ENCODE peak calls at places on chromosomes 2 and 18, in five cellular contexts. X, K, M, I and R are unnamed samples.

GRCh38 chr2:197134206-197134605 is 176.4 kb downstream of the ANKRD44 start:
- DNase-seq in X (no peak), K (no peak), M (no peak), I (no peak), R (no peak)

GRCh38 chr18:5746844-5747243 is 148.5 kb downstream of the TMEM200C start:
- DNase-seq in X (no peak), K (no peak), M (no peak), I (no peak), R (no peak)

GRCh38 chr2:42474765-42475454 is 18.9 kb downstream of the KCNG3 start:
- DNase-seq in X (no peak), K (no peak), M (no peak), I (no peak), R (no peak)

GRCh38 chr2:144836635-144837350 is 316.9 kb upstream of the ZEB2 start:
- DNase-seq in X (no peak), K (no peak), M (no peak), I (no peak), R (no peak)

GRCh38 chr2:37477921-37478320 is 133.5 kb downstream of the QPCT start:
- DNase-seq in X (no peak), K (no peak), M (no peak), I (no peak), R (no peak)

GRCh38 chr2:173056705-173057368 is 18.8 kb upstream of the MAP3K20 start:
- DNase-seq in X (no peak), K (no peak), M (no peak), I (no peak), R (no peak)

GRCh38 chr2:68556384-68556783 is 87.0 kb upstream of the PROKR1 start:
- DNase-seq in X (no peak), K (no peak), M (no peak), I (no peak), R (no peak)

GRCh38 chr2:95115418-95115817 is 6.2 kb downstream of the MRPS5 start:
- DNase-seq in X (peak), K (peak), M (peak), I (peak), R (peak)

GRCh38 chr2:236642125-236642524 is 72.5 kb downstream of the ACKR3 start:
- DNase-seq in X (no peak), K (no peak), M (no peak), I (no peak), R (no peak)

GRCh38 chr2:205946226-205946625 is 139.7 kb downstream of the INO80D start:
- DNase-seq in X (no peak), K (no peak), M (no peak), I (no peak), R (no peak)

GRCh38 chr2:129178356-129178755 is 801.1 kb upstream of the RAB6C start:
- DNase-seq in X (no peak), K (peak), M (no peak), I (no peak), R (peak)

GRCh38 chr2:191478754-191479679 is 198.9 kb upstream of the NABP1 start:
- DNase-seq in X (no peak), K (peak), M (no peak), I (no peak), R (peak)

GRCh38 chr2:96538487-96539214 is 2.1 kb downstream of the ARID5A start:
- DNase-seq in X (no peak), K (peak), M (no peak), I (peak), R (peak)

GRCh38 chr2:112814278-112814677 is 22.3 kb downstream of the IL1B start:
- DNase-seq in X (no peak), K (no peak), M (peak), I (no peak), R (no peak)

GRCh38 chr18:80103231-80103630 is 5.8 kb upstream of the ADNP2 start:
- DNase-seq in X (no peak), K (no peak), M (no peak), I (no peak), R (no peak)

GRCh38 chr2:15302154-15302553 is 259.0 kb downstream of the NBAS start:
- DNase-seq in X (no peak), K (no peak), M (peak), I (no peak), R (no peak)

GRCh38 chr2:217964658-217965161 is 38.1 kb downstream of the TNS1 start:
- DNase-seq in X (no peak), K (no peak), M (no peak), I (no peak), R (no peak)

GRCh38 chr2:228763600-228763999 is 507.5 kb downstream of the PID1 start:
- DNase-seq in X (no peak), K (no peak), M (no peak), I (no peak), R (no peak)

GRCh38 chr2:242075683-242076082 is 206.2 kb downstream of the RTP5 start:
- DNase-seq in X (no peak), K (no peak), M (no peak), I (no peak), R (no peak)

GRCh38 chr2:12697617-12698016 is 19.1 kb upstream of the TRIB2 start:
- DNase-seq in X (no peak), K (no peak), M (no peak), I (no peak), R (no peak)

GRCh38 chr18:69102959-69103358 is 297.7 kb upstream of the DOK6 start:
- DNase-seq in X (no peak), K (no peak), M (no peak), I (no peak), R (no peak)

GRCh38 chr2:201234167-201235139 is 25.9 kb upstream of the CASP8 start:
- DNase-seq in X (no peak), K (no peak), M (no peak), I (peak), R (no peak)

GRCh38 chr18:23207191-23207955 is 72.1 kb downstream of the CABLES1 start:
- DNase-seq in X (no peak), K (no peak), M (no peak), I (no peak), R (no peak)

GRCh38 chr2:117958186-117958585 is 55.7 kb downstream of the CCDC93 start:
- DNase-seq in X (no peak), K (no peak), M (no peak), I (no peak), R (no peak)

GRCh38 chr2:235968616-235969324 is 199.4 kb downstream of the GBX2 start:
- DNase-seq in X (no peak), K (no peak), M (no peak), I (no peak), R (peak)

GRCh38 chr2:71157124-71157802 is 26.8 kb downstream of the MPHOSPH10 start:
- DNase-seq in X (peak), K (peak), M (no peak), I (peak), R (peak)

GRCh38 chr2:232460171-232460570 is 4.2 kb downstream of the ALPI start:
- DNase-seq in X (no peak), K (no peak), M (no peak), I (no peak), R (no peak)

GRCh38 chr2:148888003-148888501 is 13.0 kb downstream of the KIF5C start:
- DNase-seq in X (peak), K (peak), M (no peak), I (no peak), R (no peak)

GRCh38 chr2:17148298-17149228 is 369.7 kb downstream of the RAD51AP2 start:
- DNase-seq in X (no peak), K (no peak), M (no peak), I (no peak), R (no peak)

GRCh38 chr2:235042576-235043515 is 91.0 kb downstream of the SH3BP4 start:
- DNase-seq in X (no peak), K (no peak), M (no peak), I (no peak), R (no peak)

GRCh38 chr2:227503433-227504406 is 31.8 kb downstream of the AGFG1 start:
- DNase-seq in X (no peak), K (peak), M (no peak), I (no peak), R (no peak)

GRCh38 chr18:6947328-6948030 is 170.1 kb downstream of the LAMA1 start:
- DNase-seq in X (no peak), K (no peak), M (no peak), I (no peak), R (no peak)

GRCh38 chr2:185610301-185610700 is 128.3 kb upstream of the FSIP2 start:
- DNase-seq in X (no peak), K (no peak), M (no peak), I (no peak), R (no peak)

GRCh38 chr18:319745-320144 is 51.9 kb upstream of the THOC1 start:
- DNase-seq in X (no peak), K (no peak), M (no peak), I (no peak), R (no peak)

GRCh38 chr18:2529154-2529553 is 42.2 kb downstream of the METTL4 start:
- DNase-seq in X (no peak), K (peak), M (no peak), I (no peak), R (no peak)

GRCh38 chr18:9809686-9810085 is 76.1 kb upstream of the TXNDC2 start:
- DNase-seq in X (no peak), K (peak), M (no peak), I (no peak), R (no peak)

GRCh38 chr18:9811978-9812377 is 73.8 kb upstream of the TXNDC2 start:
- DNase-seq in X (no peak), K (no peak), M (no peak), I (no peak), R (no peak)

GRCh38 chr18:9810216-9810804 is 75.5 kb upstream of the TXNDC2 start:
- DNase-seq in X (no peak), K (no peak), M (no peak), I (no peak), R (no peak)

GRCh38 chr18:9808530-9809241 is 77.1 kb upstream of the TXNDC2 start:
- DNase-seq in X (no peak), K (peak), M (no peak), I (no peak), R (peak)

DNA sequence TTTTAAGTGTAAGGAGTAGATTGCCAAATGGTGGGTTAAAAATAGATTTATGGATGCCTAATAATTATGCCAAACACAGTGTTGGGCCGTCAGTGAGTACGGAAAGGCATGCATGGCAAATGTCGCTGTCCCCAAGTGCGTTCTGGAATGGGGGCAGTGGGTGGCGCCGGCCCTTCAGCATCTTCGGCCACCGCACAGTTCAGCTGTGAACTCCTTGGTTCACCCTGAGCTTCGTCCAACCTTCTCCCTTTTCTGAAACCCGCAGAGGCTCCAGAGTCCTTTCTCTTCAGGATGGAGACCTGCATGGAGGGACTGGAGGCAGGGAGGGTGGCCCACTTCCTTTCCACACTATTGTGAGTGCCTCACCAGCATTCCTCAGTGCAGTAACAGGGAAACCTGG is 74.8 kb upstream of the TXNDC2 start:
- DNase-seq in X (no peak), K (peak), M (no peak), I (no peak), R (no peak)
- TF ChIP-seq CTCF in X (no peak), K (no peak), M (no peak), I (no peak), R (no peak)

GRCh38 chr18:47557160-47557559 is 305.7 kb upstream of the SKOR2 start:
- DNase-seq in X (no peak), K (no peak), M (no peak), I (no peak), R (no peak)
- TF ChIP-seq CTCF in X (no peak), K (no peak), M (no peak), I (no peak), R (no peak)

DNA sequence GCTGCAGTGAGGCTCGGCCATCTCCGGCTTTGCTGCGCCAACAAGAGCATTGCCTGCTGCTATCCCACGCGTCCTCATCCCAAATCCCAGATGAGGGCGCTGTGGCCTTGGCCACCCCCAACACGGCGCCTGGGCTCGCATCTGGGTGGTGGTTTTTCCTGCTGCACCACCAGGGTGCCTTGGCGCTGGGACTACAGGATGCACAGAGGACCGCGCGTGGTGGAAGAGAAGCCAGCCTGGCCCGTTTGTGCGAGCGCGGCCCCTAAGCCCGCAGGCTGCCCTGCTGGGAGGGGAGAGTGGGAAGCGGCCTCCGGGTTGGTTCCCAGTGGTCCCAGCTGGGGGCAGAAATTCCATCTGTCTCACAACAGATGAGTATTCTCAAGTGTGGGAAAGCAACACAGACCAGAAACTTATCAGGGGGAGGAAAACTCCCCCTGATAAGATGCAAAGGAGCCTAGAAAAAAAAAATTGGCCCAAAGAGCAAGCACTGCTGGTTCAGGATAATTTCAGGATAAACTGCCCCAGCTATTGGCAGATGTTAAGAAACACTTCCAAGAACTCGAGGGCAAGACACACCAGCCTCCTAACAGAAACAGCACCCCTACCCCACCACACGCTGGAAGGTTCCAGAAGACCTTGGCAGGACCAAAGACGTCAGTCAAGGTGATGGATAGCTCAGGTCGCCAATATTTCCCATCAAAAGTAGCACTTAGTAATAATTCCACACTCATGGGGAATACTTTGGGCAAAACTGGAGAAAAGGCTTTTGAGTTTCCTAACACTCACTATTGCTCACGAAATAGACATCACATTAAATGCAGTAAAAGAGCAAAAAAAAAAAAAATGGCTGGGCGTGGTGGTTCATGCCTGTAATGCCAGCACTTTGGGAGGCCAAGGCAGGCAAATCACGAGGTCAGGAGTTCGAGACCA is 152.1 kb downstream of the PXDN start:
- DNase-seq in X (no peak), K (peak), M (no peak), I (no peak), R (peak)
- TF ChIP-seq CTCF in X (no peak), K (peak), M (peak), I (no peak), R (peak)

DNA sequence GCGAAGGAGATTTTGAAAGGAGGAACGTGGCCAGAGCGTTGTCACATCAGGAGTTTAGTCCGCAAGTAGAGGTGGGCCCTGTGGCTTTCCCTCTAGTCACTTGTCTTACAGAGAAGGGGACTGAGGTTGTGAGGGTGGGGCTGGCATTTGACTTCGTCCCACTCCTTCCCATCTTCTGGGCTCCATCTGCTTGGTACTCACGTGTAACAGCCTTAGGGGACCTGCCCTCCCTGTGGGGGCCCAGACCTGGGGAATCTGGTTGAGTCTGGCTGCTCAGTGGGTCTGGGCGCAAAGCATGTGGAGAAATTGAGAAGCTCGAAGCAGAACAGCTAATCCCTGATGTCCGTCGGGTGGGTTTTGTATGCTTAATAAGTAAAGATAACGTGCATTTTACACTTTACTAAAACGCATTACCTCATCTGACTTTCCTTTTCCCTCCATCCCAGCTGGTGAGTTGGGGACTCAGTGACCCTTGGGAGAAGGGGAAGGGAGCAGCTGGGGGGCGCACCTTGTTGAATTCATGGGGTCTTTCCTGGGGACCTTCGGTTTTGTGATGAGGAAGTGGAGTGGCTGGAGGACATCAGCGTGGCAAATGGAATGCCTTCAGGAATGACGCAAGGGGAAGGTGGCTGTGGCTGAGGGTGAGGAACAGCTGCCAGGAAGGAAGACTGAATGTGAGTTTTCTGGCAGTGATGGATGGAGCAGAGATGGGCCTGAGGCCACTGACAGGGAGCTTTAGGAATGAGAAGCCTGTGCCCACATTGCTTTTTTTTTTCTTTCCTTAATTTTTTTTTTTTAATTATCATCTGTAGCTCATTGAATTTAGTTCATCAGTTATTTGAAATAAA is 44.8 kb downstream of the ASAP2 start:
- DNase-seq in X (no peak), K (no peak), M (no peak), I (no peak), R (no peak)
- TF ChIP-seq CTCF in X (no peak), K (no peak), M (no peak), I (no peak), R (no peak)

GRCh38 chr2:233531880-233532458 is 34.6 kb downstream of the USP40 start:
- DNase-seq in X (no peak), K (no peak), M (no peak), I (no peak), R (no peak)

GRCh38 chr2:233530381-233530780 is 36.2 kb downstream of the USP40 start:
- DNase-seq in X (no peak), K (no peak), M (no peak), I (no peak), R (no peak)

GRCh38 chr2:233535276-233535675 is 31.3 kb downstream of the USP40 start:
- DNase-seq in X (no peak), K (no peak), M (no peak), I (no peak), R (no peak)

GRCh38 chr2:233528182-233528581 is 38.4 kb downstream of the USP40 start:
- DNase-seq in X (no peak), K (no peak), M (no peak), I (no peak), R (no peak)

GRCh38 chr2:233532971-233533370 is 33.6 kb downstream of the USP40 start:
- DNase-seq in X (no peak), K (no peak), M (no peak), I (no peak), R (no peak)
- TF ChIP-seq CTCF in X (no peak), K (no peak), M (no peak), I (no peak), R (no peak)

GRCh38 chr2:98560256-98560771 is 48.0 kb downstream of the COA5 start:
- DNase-seq in X (no peak), K (peak), M (peak), I (no peak), R (peak)

GRCh38 chr2:98556634-98557033 is 51.7 kb downstream of the COA5 start:
- DNase-seq in X (peak), K (no peak), M (no peak), I (no peak), R (no peak)

GRCh38 chr2:98561018-98561417 is 47.3 kb downstream of the COA5 start:
- DNase-seq in X (no peak), K (no peak), M (no peak), I (no peak), R (no peak)

GRCh38 chr2:98559581-98559980 is 48.7 kb downstream of the COA5 start:
- DNase-seq in X (no peak), K (no peak), M (no peak), I (no peak), R (no peak)

GRCh38 chr2:98558852-98559530 is 49.3 kb downstream of the COA5 start:
- DNase-seq in X (no peak), K (no peak), M (no peak), I (no peak), R (no peak)
- TF ChIP-seq CTCF in X (no peak), K (no peak), M (no peak), I (no peak), R (no peak)

GRCh38 chr2:24565537-24565936 is 74.5 kb downstream of the NCOA1 start:
- DNase-seq in X (no peak), K (no peak), M (no peak), I (no peak), R (no peak)
- TF ChIP-seq CTCF in X (no peak), K (no peak), M (no peak), I (no peak), R (no peak)

GRCh38 chr2:178105566-178105965 is 6.7 kb upstream of the RBM45 start:
- DNase-seq in X (no peak), K (no peak), M (no peak), I (no peak), R (no peak)
- TF ChIP-seq CTCF in X (no peak), K (no peak), M (no peak), I (no peak), R (no peak)

DNA sequence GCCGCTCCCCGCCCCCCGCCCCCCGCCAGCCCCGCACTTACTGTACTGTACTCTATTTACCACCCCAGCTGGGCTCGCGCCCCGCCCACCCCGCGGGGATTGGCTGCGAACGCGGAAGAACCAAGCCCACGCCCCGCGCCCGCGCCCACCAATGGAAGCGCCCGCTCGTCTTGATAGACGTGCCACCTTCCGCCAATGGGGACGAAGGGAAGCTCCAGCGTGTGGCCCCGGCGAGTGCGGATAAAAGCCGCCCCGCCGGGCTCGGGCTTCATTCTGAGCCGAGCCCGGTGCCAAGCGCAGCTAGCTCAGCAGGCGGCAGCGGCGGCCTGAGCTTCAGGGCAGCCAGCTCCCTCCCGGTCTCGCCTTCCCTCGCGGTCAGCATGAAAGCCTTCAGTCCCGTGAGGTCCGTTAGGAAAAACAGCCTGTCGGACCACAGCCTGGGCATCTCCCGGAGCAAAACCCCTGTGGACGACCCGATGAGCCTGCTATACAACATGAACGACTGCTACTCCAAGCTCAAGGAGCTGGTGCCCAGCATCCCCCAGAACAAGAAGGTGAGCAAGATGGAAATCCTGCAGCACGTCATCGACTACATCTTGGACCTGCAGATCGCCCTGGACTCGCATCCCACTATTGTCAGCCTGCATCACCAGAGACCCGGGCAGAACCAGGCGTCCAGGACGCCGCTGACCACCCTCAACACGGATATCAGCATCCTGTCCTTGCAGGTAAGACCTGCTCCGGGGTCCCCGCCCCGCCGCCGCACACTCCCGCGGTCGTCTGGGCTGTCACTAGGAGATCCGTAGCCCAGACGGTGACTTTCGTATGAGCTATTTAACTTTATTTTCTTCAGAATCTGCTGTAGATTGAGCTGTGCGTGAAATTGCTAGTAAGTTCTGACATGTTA is at the start of gene ID2:
- DNase-seq in X (peak), K (peak), M (peak), I (peak), R (peak)
- TF ChIP-seq CTCF in X (no peak), K (no peak), M (no peak), I (no peak), R (no peak)